ENCODE peak calls at places on chromosomes 2 and 18, in six cellular contexts. O is central memory CD4-positive, alpha-beta T cell; C is RWPE1; B is AG08396; R is stimulated activated CD8-positive, alpha-beta memory T cell treated with anti-CD3 and anti-CD28 coated beads, Interleukin-15, amount 100 ng/mL, for 24 hours; J is GM03348. T is an unnamed sample.
A peak's percentile ranks its signal among the peaks of the same experiment; 100 is the strongest.

GRCh38 chr18:78792736-78793135 is 186.9 kb upstream of the SALL3 start:
- DNase-seq in O (no peak), C (no peak), B (no peak), R (no peak), J (no peak), T (no peak)

GRCh38 chr18:49651033-49651432 is 89.2 kb downstream of the LIPG start:
- DNase-seq in O (no peak), C (no peak), B (no peak), R (no peak), J (no peak), T (no peak)

GRCh38 chr2:237677951-237678481 is 50.6 kb downstream of the LRRFIP1 start:
- DNase-seq in O (no peak), C (no peak), B (peak; percentile 65), R (no peak), J (peak; percentile 87), T (no peak)

GRCh38 chr2:62443886-62444285 is 62.1 kb downstream of the TMEM17 start:
- DNase-seq in O (no peak), C (no peak), B (no peak), R (no peak), J (no peak), T (peak; percentile 54)

GRCh38 chr2:67871696-67872320 is 191.0 kb downstream of the C1D start:
- DNase-seq in O (no peak), C (no peak), B (peak; percentile 41), R (no peak), J (peak; percentile 76), T (no peak)

GRCh38 chr2:233209978-233210680 is 41.3 kb upstream of the ATG16L1 start:
- DNase-seq in O (no peak), C (no peak), B (no peak), R (no peak), J (no peak), T (no peak)

GRCh38 chr2:239369631-239370161 is 31.1 kb downstream of the HDAC4 start:
- DNase-seq in O (peak; percentile 92), C (no peak), B (no peak), R (no peak), J (peak; percentile 69), T (no peak)

GRCh38 chr2:128598862-128599441 is 280.3 kb upstream of the HS6ST1 start:
- DNase-seq in O (no peak), C (no peak), B (no peak), R (no peak), J (no peak), T (no peak)

GRCh38 chr2:148721991-148722777 is 77.6 kb downstream of the EPC2 start:
- DNase-seq in O (no peak), C (no peak), B (no peak), R (no peak), J (peak; percentile 8), T (no peak)

GRCh38 chr2:44949329-44950151 is 8.0 kb downstream of the SIX3 start:
- DNase-seq in O (no peak), C (no peak), B (peak; percentile 62), R (no peak), J (peak; percentile 77), T (no peak)

GRCh38 chr18:50313031-50313607 is 25.6 kb upstream of the CXXC1 start:
- DNase-seq in O (no peak), C (no peak), B (no peak), R (no peak), J (no peak), T (no peak)

GRCh38 chr2:241932895-241933174 is 63.3 kb downstream of the RTP5 start:
- DNase-seq in O (no peak), C (no peak), B (no peak), R (no peak), J (no peak), T (no peak)

GRCh38 chr18:63290456-63291200 is 28.9 kb downstream of the BCL2 start:
- DNase-seq in O (peak; percentile 69), C (no peak), B (no peak), R (no peak), J (no peak), T (no peak)

GRCh38 chr2:206127656-206128055 is 31.6 kb downstream of the NDUFS1 start:
- DNase-seq in O (no peak), C (no peak), B (no peak), R (no peak), J (no peak), T (no peak)

GRCh38 chr18:46660955-46661749 is 4.1 kb upstream of the LOXHD1 start:
- DNase-seq in O (no peak), C (no peak), B (peak; percentile 73), R (no peak), J (peak; percentile 64), T (peak; percentile 2)

GRCh38 chr2:223943561-223944008 is 1.6 kb downstream of the WDFY1 start:
- DNase-seq in O (no peak), C (peak; percentile 45), B (peak; percentile 58), R (no peak), J (peak; percentile 59), T (no peak)

GRCh38 chr2:128287780-128288735 is 30.6 kb downstream of the HS6ST1 start:
- DNase-seq in O (no peak), C (no peak), B (no peak), R (no peak), J (no peak), T (no peak)

T was measured in Caco-2.